ENCODE peak calls at places on chromosomes 13 and 19, in ten cellular contexts. J, V, U, I, D, S, N, Q, R and G are unnamed samples.
A peak's percentile ranks its signal among the peaks of the same experiment; 100 is the strongest.

GRCh38 chr19:16293133-16294085 is 31.2 kb upstream of the KLF2 start:
- DNase-seq in R (no peak), U (no peak), J (no peak), D (no peak), S (peak; percentile 92), Q (peak; percentile 72), V (peak; percentile 93), N (peak; percentile 93), I (no peak), G (no peak)

GRCh38 chr19:46211201-46211881 is 18.2 kb upstream of the IGFL1 start:
- DNase-seq in R (no peak), S (peak; percentile 17), N (no peak), J (peak; percentile 89), V (peak; percentile 84), U (no peak), Q (no peak), I (no peak), D (no peak), G (no peak)

GRCh38 chr13:23600534-23600933 is 30.3 kb downstream of the TNFRSF19 start:
- DNase-seq in J (no peak), V (no peak), S (no peak), D (no peak), Q (no peak), I (no peak), U (no peak), R (no peak), N (no peak), G (no peak)

GRCh38 chr19:49338691-49339363 is 3.6 kb downstream of the CD37 start:
- DNase-seq in V (no peak), R (no peak), J (peak; percentile 78), S (peak; percentile 80), N (peak; percentile 40), I (no peak), U (no peak), Q (peak; percentile 85), D (peak; percentile 70), G (peak; percentile 85)

GRCh38 chr19:47122359-47123335 is 8.0 kb upstream of the SAE1 start:
- DNase-seq in R (no peak), U (no peak), J (peak; percentile 67), N (peak; percentile 58), S (no peak), I (no peak), D (no peak), V (peak; percentile 85), Q (no peak), G (no peak)

GRCh38 chr19:4584670-4585460 is 25.4 kb upstream of the SEMA6B start:
- DNase-seq in V (no peak), S (no peak), I (no peak), N (no peak), D (peak; percentile 82), U (no peak), J (no peak), Q (no peak), R (no peak), G (no peak)

GRCh38 chr13:26867451-26868067 is 107.0 kb upstream of the GPR12 start:
- DNase-seq in J (peak; percentile 14), Q (no peak), N (peak; percentile 49), V (peak; percentile 11), S (peak; percentile 49), I (no peak), R (no peak), U (no peak), D (no peak), G (no peak)

GRCh38 chr19:50794074-50794777 is 4.0 kb downstream of the ACP4 start:
- DNase-seq in Q (peak; percentile 59), V (peak; percentile 50), D (peak; percentile 84), J (peak; percentile 43), U (no peak), S (no peak), N (no peak), R (no peak), I (no peak), G (no peak)